ENCODE peak calls at places on chromosomes 6 and 20, in nine cellular contexts. One of them, this sample, is unnamed.

GRCh38 chr6:55239099-55239498 is 64.8 kb downstream of the HCRTR2 start:
- DNase-seq in cardiac fibroblast: no peak
- DNase-seq in DND-41: no peak
- DNase-seq in activated CD4-positive, CD25-positive, alpha-beta regulatory T cell: no peak
- DNase-seq in iris pigment epithelial cell: peak; percentile 15
- DNase-seq in Panc1: no peak
- DNase-seq in C1 segment of cervical spinal cord: no peak
- DNase-seq in MV-4-11: no peak
- DNase-seq in MM.1S: no peak
- DNase-seq in this sample: no peak

GRCh38 chr6:30747300-30747687 is 2.9 kb upstream of the IER3 start:
- DNase-seq in cardiac fibroblast: peak; percentile 49
- DNase-seq in DND-41: no peak
- DNase-seq in activated CD4-positive, CD25-positive, alpha-beta regulatory T cell: no peak
- DNase-seq in iris pigment epithelial cell: no peak
- DNase-seq in Panc1: no peak
- DNase-seq in C1 segment of cervical spinal cord: no peak
- DNase-seq in MV-4-11: no peak
- DNase-seq in MM.1S: no peak
- DNase-seq in this sample: no peak

GRCh38 chr20:44186674-44187053 is 324 bp downstream of the JPH2 start:
- DNase-seq in cardiac fibroblast: no peak
- DNase-seq in DND-41: no peak
- DNase-seq in activated CD4-positive, CD25-positive, alpha-beta regulatory T cell: no peak
- DNase-seq in iris pigment epithelial cell: no peak
- DNase-seq in Panc1: no peak
- DNase-seq in C1 segment of cervical spinal cord: no peak
- DNase-seq in MV-4-11: no peak
- DNase-seq in MM.1S: no peak
- DNase-seq in this sample: no peak

GRCh38 chr20:61719691-61720347 is 345.9 kb downstream of the TAF4 start:
- DNase-seq in cardiac fibroblast: no peak
- DNase-seq in DND-41: no peak
- DNase-seq in activated CD4-positive, CD25-positive, alpha-beta regulatory T cell: no peak
- DNase-seq in iris pigment epithelial cell: no peak
- DNase-seq in Panc1: no peak
- DNase-seq in C1 segment of cervical spinal cord: no peak
- DNase-seq in MV-4-11: no peak
- DNase-seq in MM.1S: no peak
- DNase-seq in this sample: no peak

GRCh38 chr6:12115001-12115400 is 102.9 kb downstream of the HIVEP1 start:
- DNase-seq in cardiac fibroblast: no peak
- DNase-seq in DND-41: no peak
- DNase-seq in activated CD4-positive, CD25-positive, alpha-beta regulatory T cell: no peak
- DNase-seq in iris pigment epithelial cell: no peak
- DNase-seq in Panc1: no peak
- DNase-seq in C1 segment of cervical spinal cord: no peak
- DNase-seq in MV-4-11: no peak
- DNase-seq in MM.1S: no peak
- DNase-seq in this sample: no peak

GRCh38 chr20:56343861-56344381 is 14.9 kb upstream of the FAM210B start:
- DNase-seq in cardiac fibroblast: peak; percentile 46
- DNase-seq in DND-41: no peak
- DNase-seq in activated CD4-positive, CD25-positive, alpha-beta regulatory T cell: no peak
- DNase-seq in iris pigment epithelial cell: peak; percentile 57
- DNase-seq in Panc1: no peak
- DNase-seq in C1 segment of cervical spinal cord: no peak
- DNase-seq in MV-4-11: no peak
- DNase-seq in MM.1S: peak; percentile 59
- DNase-seq in this sample: no peak

GRCh38 chr6:44104661-44105060 is 22.6 kb downstream of the MRPL14 start:
- DNase-seq in cardiac fibroblast: peak; percentile 80
- DNase-seq in DND-41: no peak
- DNase-seq in activated CD4-positive, CD25-positive, alpha-beta regulatory T cell: no peak
- DNase-seq in iris pigment epithelial cell: no peak
- DNase-seq in Panc1: no peak
- DNase-seq in C1 segment of cervical spinal cord: no peak
- DNase-seq in MV-4-11: no peak
- DNase-seq in MM.1S: no peak
- DNase-seq in this sample: no peak

GRCh38 chr20:5364136-5364821 is 47.5 kb upstream of the PROKR2 start:
- DNase-seq in cardiac fibroblast: no peak
- DNase-seq in DND-41: no peak
- DNase-seq in activated CD4-positive, CD25-positive, alpha-beta regulatory T cell: no peak
- DNase-seq in iris pigment epithelial cell: peak; percentile 10
- DNase-seq in Panc1: no peak
- DNase-seq in C1 segment of cervical spinal cord: no peak
- DNase-seq in MV-4-11: peak; percentile 10
- DNase-seq in MM.1S: no peak
- DNase-seq in this sample: no peak

GRCh38 chr6:408599-409102 is 17.1 kb downstream of the IRF4 start:
- DNase-seq in cardiac fibroblast: peak; percentile 56
- DNase-seq in DND-41: no peak
- DNase-seq in activated CD4-positive, CD25-positive, alpha-beta regulatory T cell: no peak
- DNase-seq in iris pigment epithelial cell: peak; percentile 56
- DNase-seq in Panc1: no peak
- DNase-seq in C1 segment of cervical spinal cord: no peak
- DNase-seq in MV-4-11: peak; percentile 20
- DNase-seq in MM.1S: no peak
- DNase-seq in this sample: peak; percentile 19

GRCh38 chr6:168158280-168158979 is 79.4 kb upstream of the FRMD1 start:
- DNase-seq in cardiac fibroblast: no peak
- DNase-seq in DND-41: no peak
- DNase-seq in activated CD4-positive, CD25-positive, alpha-beta regulatory T cell: no peak
- DNase-seq in iris pigment epithelial cell: peak; percentile 11
- DNase-seq in Panc1: peak; percentile 17
- DNase-seq in C1 segment of cervical spinal cord: no peak
- DNase-seq in MV-4-11: no peak
- DNase-seq in MM.1S: no peak
- DNase-seq in this sample: no peak

GRCh38 chr6:138588805-138589434 is 89.6 kb upstream of the NHSL1 start:
- DNase-seq in cardiac fibroblast: peak; percentile 89
- DNase-seq in DND-41: peak; percentile 65
- DNase-seq in activated CD4-positive, CD25-positive, alpha-beta regulatory T cell: peak; percentile 20
- DNase-seq in iris pigment epithelial cell: peak; percentile 73
- DNase-seq in Panc1: peak; percentile 74
- DNase-seq in C1 segment of cervical spinal cord: no peak
- DNase-seq in MV-4-11: peak; percentile 61
- DNase-seq in MM.1S: peak; percentile 62
- DNase-seq in this sample: peak; percentile 68

GRCh38 chr6:23305325-23305943 is 736.1 kb downstream of the HDGFL1 start:
- DNase-seq in cardiac fibroblast: no peak
- DNase-seq in DND-41: no peak
- DNase-seq in activated CD4-positive, CD25-positive, alpha-beta regulatory T cell: no peak
- DNase-seq in iris pigment epithelial cell: no peak
- DNase-seq in Panc1: no peak
- DNase-seq in C1 segment of cervical spinal cord: no peak
- DNase-seq in MV-4-11: no peak
- DNase-seq in MM.1S: no peak
- DNase-seq in this sample: no peak

GRCh38 chr6:169976301-169977081 is 225.1 kb downstream of the ERMARD start:
- DNase-seq in cardiac fibroblast: no peak
- DNase-seq in DND-41: no peak
- DNase-seq in activated CD4-positive, CD25-positive, alpha-beta regulatory T cell: no peak
- DNase-seq in iris pigment epithelial cell: no peak
- DNase-seq in Panc1: no peak
- DNase-seq in C1 segment of cervical spinal cord: no peak
- DNase-seq in MV-4-11: no peak
- DNase-seq in MM.1S: no peak
- DNase-seq in this sample: no peak

GRCh38 chr6:137223370-137224131 is 4.4 kb upstream of the IFNGR1 start:
- DNase-seq in cardiac fibroblast: peak; percentile 97
- DNase-seq in DND-41: no peak
- DNase-seq in activated CD4-positive, CD25-positive, alpha-beta regulatory T cell: no peak
- DNase-seq in iris pigment epithelial cell: peak; percentile 96
- DNase-seq in Panc1: peak; percentile 7
- DNase-seq in C1 segment of cervical spinal cord: no peak
- DNase-seq in MV-4-11: peak; percentile 94
- DNase-seq in MM.1S: no peak
- DNase-seq in this sample: no peak

GRCh38 chr6:7537560-7538174 is 3.8 kb upstream of the DSP start:
- DNase-seq in cardiac fibroblast: no peak
- DNase-seq in DND-41: no peak
- DNase-seq in activated CD4-positive, CD25-positive, alpha-beta regulatory T cell: no peak
- DNase-seq in iris pigment epithelial cell: no peak
- DNase-seq in Panc1: no peak
- DNase-seq in C1 segment of cervical spinal cord: no peak
- DNase-seq in MV-4-11: no peak
- DNase-seq in MM.1S: no peak
- DNase-seq in this sample: no peak

GRCh38 chr6:157648561-157648960 is 174.5 kb upstream of the SNX9 start:
- DNase-seq in cardiac fibroblast: no peak
- DNase-seq in DND-41: no peak
- DNase-seq in activated CD4-positive, CD25-positive, alpha-beta regulatory T cell: no peak
- DNase-seq in iris pigment epithelial cell: peak; percentile 17
- DNase-seq in Panc1: no peak
- DNase-seq in C1 segment of cervical spinal cord: no peak
- DNase-seq in MV-4-11: no peak
- DNase-seq in MM.1S: no peak
- DNase-seq in this sample: no peak

GRCh38 chr6:69917834-69918233 is 51.5 kb downstream of the COL19A1 start:
- DNase-seq in cardiac fibroblast: peak; percentile 94
- DNase-seq in DND-41: no peak
- DNase-seq in activated CD4-positive, CD25-positive, alpha-beta regulatory T cell: no peak
- DNase-seq in iris pigment epithelial cell: peak; percentile 76
- DNase-seq in Panc1: no peak
- DNase-seq in C1 segment of cervical spinal cord: no peak
- DNase-seq in MV-4-11: peak; percentile 73
- DNase-seq in MM.1S: no peak
- DNase-seq in this sample: no peak

GRCh38 chr6:102398788-102399390 is 1005.4 kb downstream of the GRIK2 start:
- DNase-seq in cardiac fibroblast: no peak
- DNase-seq in DND-41: no peak
- DNase-seq in activated CD4-positive, CD25-positive, alpha-beta regulatory T cell: no peak
- DNase-seq in iris pigment epithelial cell: no peak
- DNase-seq in Panc1: no peak
- DNase-seq in C1 segment of cervical spinal cord: no peak
- DNase-seq in MV-4-11: no peak
- DNase-seq in MM.1S: no peak
- DNase-seq in this sample: no peak

GRCh38 chr6:130697661-130698535 is 129.3 kb upstream of the SMLR1 start:
- DNase-seq in cardiac fibroblast: peak; percentile 74
- DNase-seq in DND-41: peak; percentile 75
- DNase-seq in activated CD4-positive, CD25-positive, alpha-beta regulatory T cell: peak; percentile 2
- DNase-seq in iris pigment epithelial cell: peak; percentile 70
- DNase-seq in Panc1: peak; percentile 10
- DNase-seq in C1 segment of cervical spinal cord: no peak
- DNase-seq in MV-4-11: no peak
- DNase-seq in MM.1S: peak; percentile 63
- DNase-seq in this sample: peak; percentile 21

GRCh38 chr6:125924169-125924568 is 32.4 kb upstream of the HINT3 start:
- DNase-seq in cardiac fibroblast: peak; percentile 19
- DNase-seq in DND-41: no peak
- DNase-seq in activated CD4-positive, CD25-positive, alpha-beta regulatory T cell: no peak
- DNase-seq in iris pigment epithelial cell: no peak
- DNase-seq in Panc1: no peak
- DNase-seq in C1 segment of cervical spinal cord: no peak
- DNase-seq in MV-4-11: no peak
- DNase-seq in MM.1S: no peak
- DNase-seq in this sample: peak; percentile 72

GRCh38 chr20:38601216-38602184 is at the start of gene ARHGAP40:
- DNase-seq in cardiac fibroblast: no peak
- DNase-seq in DND-41: no peak
- DNase-seq in activated CD4-positive, CD25-positive, alpha-beta regulatory T cell: no peak
- DNase-seq in iris pigment epithelial cell: peak; percentile 31
- DNase-seq in Panc1: no peak
- DNase-seq in C1 segment of cervical spinal cord: no peak
- DNase-seq in MV-4-11: no peak
- DNase-seq in MM.1S: peak; percentile 27
- DNase-seq in this sample: peak; percentile 12

GRCh38 chr6:158418501-158418900 is 106.2 kb downstream of the TULP4 start:
- DNase-seq in cardiac fibroblast: peak; percentile 78
- DNase-seq in DND-41: no peak
- DNase-seq in activated CD4-positive, CD25-positive, alpha-beta regulatory T cell: no peak
- DNase-seq in iris pigment epithelial cell: peak; percentile 87
- DNase-seq in Panc1: no peak
- DNase-seq in C1 segment of cervical spinal cord: no peak
- DNase-seq in MV-4-11: peak; percentile 77
- DNase-seq in MM.1S: no peak
- DNase-seq in this sample: no peak

GRCh38 chr6:126312013-126312665 is 27.8 kb upstream of the CENPW start:
- DNase-seq in cardiac fibroblast: peak; percentile 26
- DNase-seq in DND-41: no peak
- DNase-seq in activated CD4-positive, CD25-positive, alpha-beta regulatory T cell: no peak
- DNase-seq in iris pigment epithelial cell: peak; percentile 4
- DNase-seq in Panc1: no peak
- DNase-seq in C1 segment of cervical spinal cord: no peak
- DNase-seq in MV-4-11: no peak
- DNase-seq in MM.1S: no peak
- DNase-seq in this sample: peak; percentile 14

GRCh38 chr6:4928426-4928825 is 75.4 kb downstream of the RPP40 start:
- DNase-seq in cardiac fibroblast: peak; percentile 60
- DNase-seq in DND-41: no peak
- DNase-seq in activated CD4-positive, CD25-positive, alpha-beta regulatory T cell: no peak
- DNase-seq in iris pigment epithelial cell: peak; percentile 84
- DNase-seq in Panc1: no peak
- DNase-seq in C1 segment of cervical spinal cord: no peak
- DNase-seq in MV-4-11: peak; percentile 42
- DNase-seq in MM.1S: peak; percentile 23
- DNase-seq in this sample: no peak

GRCh38 chr20:5945963-5946362 is 4.4 kb downstream of the TRMT6 start:
- DNase-seq in cardiac fibroblast: peak; percentile 82
- DNase-seq in DND-41: no peak
- DNase-seq in activated CD4-positive, CD25-positive, alpha-beta regulatory T cell: no peak
- DNase-seq in iris pigment epithelial cell: peak; percentile 90
- DNase-seq in Panc1: peak; percentile 28
- DNase-seq in C1 segment of cervical spinal cord: no peak
- DNase-seq in MV-4-11: peak; percentile 62
- DNase-seq in MM.1S: no peak
- DNase-seq in this sample: no peak

This sample was measured in NCI-H460.